ENCODE peak calls at places on chromosomes 3 and 15, in five cellular contexts. One of them, this sample, is unnamed.

GRCh38 chr15:77838061-77838460 is 205.3 kb upstream of the LINGO1 start:
- DNase-seq in upper lobe of right lung: peak
- DNase-seq in WERI-Rb-1: no peak
- DNase-seq in ascending aorta: no peak
- DNase-seq in mucosa of descending colon: no peak
- DNase-seq in this sample: no peak

GRCh38 chr15:43975750-43976149 is 148.9 kb downstream of the WDR76 start:
- DNase-seq in mucosa of descending colon: no peak
- DNase-seq in upper lobe of right lung: no peak
- DNase-seq in WERI-Rb-1: no peak
- DNase-seq in ascending aorta: no peak
- DNase-seq in this sample: no peak

GRCh38 chr15:72758195-72758594 is 25.4 kb downstream of the ADPGK start:
- DNase-seq in mucosa of descending colon: no peak
- DNase-seq in upper lobe of right lung: no peak
- DNase-seq in ascending aorta: no peak
- DNase-seq in WERI-Rb-1: no peak
- DNase-seq in this sample: no peak

GRCh38 chr3:16364323-16364722 is 99.3 kb downstream of the OXNAD1 start:
- DNase-seq in ascending aorta: no peak
- DNase-seq in mucosa of descending colon: no peak
- DNase-seq in upper lobe of right lung: no peak
- DNase-seq in WERI-Rb-1: no peak
- DNase-seq in this sample: no peak

GRCh38 chr3:15531346-15531745 is 9.8 kb upstream of the COLQ start:
- DNase-seq in upper lobe of right lung: no peak
- DNase-seq in WERI-Rb-1: no peak
- DNase-seq in mucosa of descending colon: no peak
- DNase-seq in ascending aorta: no peak
- DNase-seq in this sample: no peak

GRCh38 chr3:23041918-23042696 is 161.0 kb upstream of the UBE2E2 start:
- DNase-seq in WERI-Rb-1: no peak
- DNase-seq in ascending aorta: no peak
- DNase-seq in mucosa of descending colon: no peak
- DNase-seq in upper lobe of right lung: no peak
- DNase-seq in this sample: no peak

GRCh38 chr15:101491739-101492640 is 2.5 kb upstream of the PCSK6 start:
- DNase-seq in WERI-Rb-1: no peak
- DNase-seq in mucosa of descending colon: no peak
- DNase-seq in upper lobe of right lung: no peak
- DNase-seq in ascending aorta: no peak
- DNase-seq in this sample: no peak

GRCh38 chr15:57118013-57118799 is 199.8 kb downstream of the TCF12 start:
- DNase-seq in mucosa of descending colon: no peak
- DNase-seq in upper lobe of right lung: no peak
- DNase-seq in ascending aorta: no peak
- DNase-seq in WERI-Rb-1: no peak
- DNase-seq in this sample: no peak

GRCh38 chr3:44642337-44642736 is 6.2 kb upstream of the ZNF35 start:
- DNase-seq in upper lobe of right lung: no peak
- DNase-seq in ascending aorta: no peak
- DNase-seq in WERI-Rb-1: no peak
- DNase-seq in mucosa of descending colon: no peak
- DNase-seq in this sample: no peak

GRCh38 chr15:88987951-88988671 is 74.9 kb upstream of the MFGE8 start:
- DNase-seq in mucosa of descending colon: no peak
- DNase-seq in upper lobe of right lung: no peak
- DNase-seq in WERI-Rb-1: no peak
- DNase-seq in ascending aorta: no peak
- DNase-seq in this sample: no peak

GRCh38 chr3:120092444-120092843 is 1.8 kb downstream of the GSK3B start:
- DNase-seq in mucosa of descending colon: no peak
- DNase-seq in ascending aorta: no peak
- DNase-seq in upper lobe of right lung: no peak
- DNase-seq in WERI-Rb-1: no peak
- DNase-seq in this sample: no peak

GRCh38 chr3:1082024-1082633 is 10.7 kb upstream of the CNTN6 start:
- DNase-seq in ascending aorta: no peak
- DNase-seq in upper lobe of right lung: no peak
- DNase-seq in WERI-Rb-1: peak
- DNase-seq in mucosa of descending colon: no peak
- DNase-seq in this sample: peak

GRCh38 chr3:169945313-169945712 is 21.3 kb upstream of the SEC62 start:
- DNase-seq in mucosa of descending colon: peak
- DNase-seq in WERI-Rb-1: no peak
- DNase-seq in upper lobe of right lung: no peak
- DNase-seq in ascending aorta: peak
- DNase-seq in this sample: no peak

GRCh38 chr15:55791576-55792400 is 48.8 kb upstream of the PRTG start:
- DNase-seq in WERI-Rb-1: no peak
- DNase-seq in upper lobe of right lung: peak
- DNase-seq in ascending aorta: no peak
- DNase-seq in mucosa of descending colon: no peak
- DNase-seq in this sample: no peak

GRCh38 chr3:37386627-37387230 is 212.3 kb upstream of the LRRFIP2 start:
- DNase-seq in upper lobe of right lung: no peak
- DNase-seq in WERI-Rb-1: no peak
- DNase-seq in mucosa of descending colon: no peak
- DNase-seq in ascending aorta: no peak
- DNase-seq in this sample: no peak

GRCh38 chr3:27311400-27311799 is 57.8 kb downstream of the NEK10 start:
- DNase-seq in upper lobe of right lung: no peak
- DNase-seq in WERI-Rb-1: no peak
- DNase-seq in ascending aorta: no peak
- DNase-seq in mucosa of descending colon: no peak
- DNase-seq in this sample: no peak

GRCh38 chr15:77905301-77905920 is 172.1 kb downstream of the TBC1D2B start:
- DNase-seq in upper lobe of right lung: peak
- DNase-seq in WERI-Rb-1: no peak
- DNase-seq in ascending aorta: no peak
- DNase-seq in mucosa of descending colon: no peak
- DNase-seq in this sample: no peak

GRCh38 chr3:186411994-186412393 is 50.0 kb upstream of the DGKG start:
- DNase-seq in mucosa of descending colon: no peak
- DNase-seq in WERI-Rb-1: no peak
- DNase-seq in ascending aorta: no peak
- DNase-seq in upper lobe of right lung: no peak
- DNase-seq in this sample: no peak

GRCh38 chr3:182241777-182242556 is 530.2 kb downstream of the SOX2 start:
- DNase-seq in ascending aorta: no peak
- DNase-seq in WERI-Rb-1: no peak
- DNase-seq in mucosa of descending colon: no peak
- DNase-seq in upper lobe of right lung: no peak
- DNase-seq in this sample: no peak

GRCh38 chr3:15017191-15017590 is 47.9 kb downstream of the MRPS25 start:
- DNase-seq in mucosa of descending colon: no peak
- DNase-seq in WERI-Rb-1: no peak
- DNase-seq in ascending aorta: no peak
- DNase-seq in upper lobe of right lung: no peak
- DNase-seq in this sample: no peak

GRCh38 chr15:71800835-71801745 is 9.3 kb upstream of the NR2E3 start:
- DNase-seq in mucosa of descending colon: no peak
- DNase-seq in ascending aorta: no peak
- DNase-seq in upper lobe of right lung: no peak
- DNase-seq in WERI-Rb-1: peak
- DNase-seq in this sample: no peak

GRCh38 chr3:101229681-101230080 is 90.7 kb downstream of the IMPG2 start:
- DNase-seq in upper lobe of right lung: no peak
- DNase-seq in mucosa of descending colon: no peak
- DNase-seq in WERI-Rb-1: no peak
- DNase-seq in ascending aorta: no peak
- DNase-seq in this sample: no peak

GRCh38 chr3:71944482-71944881 is 159.5 kb upstream of the PROK2 start:
- DNase-seq in mucosa of descending colon: no peak
- DNase-seq in WERI-Rb-1: no peak
- DNase-seq in ascending aorta: no peak
- DNase-seq in upper lobe of right lung: no peak
- DNase-seq in this sample: no peak

GRCh38 chr3:81602781-81603180 is 158.7 kb downstream of the GBE1 start:
- DNase-seq in WERI-Rb-1: no peak
- DNase-seq in mucosa of descending colon: no peak
- DNase-seq in upper lobe of right lung: no peak
- DNase-seq in ascending aorta: no peak
- DNase-seq in this sample: no peak

GRCh38 chr3:31777092-31777491 is 204.0 kb downstream of the OSBPL10 start:
- DNase-seq in ascending aorta: no peak
- DNase-seq in upper lobe of right lung: no peak
- DNase-seq in WERI-Rb-1: no peak
- DNase-seq in mucosa of descending colon: no peak
- DNase-seq in this sample: no peak

GRCh38 chr3:115766587-115767492 is 143.5 kb downstream of the GAP43 start:
- DNase-seq in mucosa of descending colon: no peak
- DNase-seq in upper lobe of right lung: no peak
- DNase-seq in ascending aorta: no peak
- DNase-seq in WERI-Rb-1: no peak
- DNase-seq in this sample: no peak

GRCh38 chr3:76040946-76041345 is 255.6 kb upstream of the ZNF717 start:
- DNase-seq in ascending aorta: no peak
- DNase-seq in WERI-Rb-1: no peak
- DNase-seq in upper lobe of right lung: no peak
- DNase-seq in mucosa of descending colon: no peak
- DNase-seq in this sample: no peak

GRCh38 chr15:76204558-76204845 is 106.8 kb downstream of the ETFA start:
- DNase-seq in upper lobe of right lung: no peak
- DNase-seq in ascending aorta: no peak
- DNase-seq in mucosa of descending colon: no peak
- DNase-seq in WERI-Rb-1: no peak
- DNase-seq in this sample: no peak

GRCh38 chr15:89016549-89017041 is 71.7 kb upstream of the ABHD2 start:
- DNase-seq in upper lobe of right lung: peak
- DNase-seq in mucosa of descending colon: no peak
- DNase-seq in ascending aorta: peak
- DNase-seq in WERI-Rb-1: no peak
- DNase-seq in this sample: no peak

GRCh38 chr3:6220361-6220957 is 640.5 kb upstream of the GRM7 start:
- DNase-seq in ascending aorta: no peak
- DNase-seq in upper lobe of right lung: no peak
- DNase-seq in WERI-Rb-1: no peak
- DNase-seq in mucosa of descending colon: no peak
- DNase-seq in this sample: no peak

GRCh38 chr3:195129644-195130492 is 141.1 kb downstream of the XXYLT1 start:
- DNase-seq in WERI-Rb-1: no peak
- DNase-seq in mucosa of descending colon: no peak
- DNase-seq in ascending aorta: no peak
- DNase-seq in upper lobe of right lung: no peak
- DNase-seq in this sample: no peak

GRCh38 chr3:106943071-106943470 is 434.2 kb upstream of the CCDC54 start:
- DNase-seq in mucosa of descending colon: no peak
- DNase-seq in ascending aorta: no peak
- DNase-seq in upper lobe of right lung: no peak
- DNase-seq in WERI-Rb-1: no peak
- DNase-seq in this sample: no peak

GRCh38 chr15:52445553-52445952 is 83.1 kb downstream of the MYO5A start:
- DNase-seq in upper lobe of right lung: no peak
- DNase-seq in ascending aorta: no peak
- DNase-seq in WERI-Rb-1: no peak
- DNase-seq in mucosa of descending colon: no peak
- DNase-seq in this sample: no peak

GRCh38 chr15:75107905-75108838 is 84.8 kb downstream of the PPCDC start:
- DNase-seq in ascending aorta: no peak
- DNase-seq in mucosa of descending colon: peak
- DNase-seq in WERI-Rb-1: no peak
- DNase-seq in upper lobe of right lung: no peak
- DNase-seq in this sample: no peak
- H3K4me3 ChIP-seq in ascending aorta: no peak
- H3K4me3 ChIP-seq in mucosa of descending colon: no peak
- H3K4me3 ChIP-seq in WERI-Rb-1: no peak
- H3K4me3 ChIP-seq in upper lobe of right lung: no peak
- H3K4me3 ChIP-seq in this sample: no peak

DNA sequence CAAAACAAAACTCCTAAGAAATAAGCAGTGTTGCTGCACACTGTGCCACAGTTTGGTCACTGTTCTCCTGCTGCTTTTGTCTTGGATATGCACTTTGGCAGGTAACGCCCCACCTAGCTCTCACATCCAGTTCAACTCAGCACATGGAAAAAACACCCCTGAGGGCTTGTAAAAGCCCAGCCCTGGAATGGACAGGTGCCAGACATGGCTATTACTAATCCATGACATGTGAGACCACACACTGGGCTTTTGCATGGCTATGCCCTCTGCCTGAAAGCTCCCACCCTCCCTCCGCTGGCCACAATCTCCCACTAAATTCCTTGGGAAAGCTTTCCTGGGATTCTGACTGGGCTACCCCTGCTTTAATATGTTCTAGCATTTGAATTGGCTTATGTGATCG is 24.7 kb upstream of the ZBED2 start:
- DNase-seq in mucosa of descending colon: no peak
- DNase-seq in ascending aorta: no peak
- DNase-seq in WERI-Rb-1: no peak
- DNase-seq in upper lobe of right lung: no peak
- DNase-seq in this sample: no peak
- H3K4me3 ChIP-seq in mucosa of descending colon: no peak
- H3K4me3 ChIP-seq in ascending aorta: no peak
- H3K4me3 ChIP-seq in WERI-Rb-1: no peak
- H3K4me3 ChIP-seq in upper lobe of right lung: no peak
- H3K4me3 ChIP-seq in this sample: no peak

DNA sequence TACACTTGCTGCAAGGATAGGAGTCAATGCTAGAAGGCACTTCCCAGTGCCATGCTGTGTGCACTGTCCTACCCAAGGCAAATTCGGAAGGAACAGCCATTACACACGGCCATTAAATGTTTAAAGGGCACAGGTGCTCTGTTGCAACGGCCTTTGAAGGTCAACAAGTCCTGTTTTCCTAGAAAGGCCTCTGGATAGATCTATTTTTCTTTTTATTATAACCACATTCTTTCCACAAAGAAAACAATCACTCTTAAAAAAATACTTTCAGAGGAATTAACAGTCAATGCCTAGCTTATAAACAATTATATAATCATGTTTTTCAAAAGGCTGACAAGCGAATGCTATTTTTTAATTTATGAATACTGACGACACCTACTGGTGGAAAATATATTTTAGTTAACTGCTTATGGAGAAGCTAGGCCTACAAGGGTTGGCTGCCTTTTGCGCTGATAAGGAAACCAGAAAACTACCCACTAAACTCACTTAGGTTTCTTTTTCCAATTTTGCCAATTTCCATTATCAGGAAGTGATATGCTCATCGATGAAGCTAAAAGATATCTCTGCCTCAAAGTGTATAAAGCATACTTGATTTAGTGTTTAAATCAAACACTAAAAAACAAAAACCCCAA is 2.4 kb downstream of the ARHGEF3 start:
- DNase-seq in upper lobe of right lung: no peak
- DNase-seq in WERI-Rb-1: no peak
- DNase-seq in ascending aorta: no peak
- DNase-seq in mucosa of descending colon: no peak
- DNase-seq in this sample: no peak
- H3K4me3 ChIP-seq in upper lobe of right lung: peak
- H3K4me3 ChIP-seq in WERI-Rb-1: no peak
- H3K4me3 ChIP-seq in ascending aorta: peak
- H3K4me3 ChIP-seq in mucosa of descending colon: no peak
- H3K4me3 ChIP-seq in this sample: peak

DNA sequence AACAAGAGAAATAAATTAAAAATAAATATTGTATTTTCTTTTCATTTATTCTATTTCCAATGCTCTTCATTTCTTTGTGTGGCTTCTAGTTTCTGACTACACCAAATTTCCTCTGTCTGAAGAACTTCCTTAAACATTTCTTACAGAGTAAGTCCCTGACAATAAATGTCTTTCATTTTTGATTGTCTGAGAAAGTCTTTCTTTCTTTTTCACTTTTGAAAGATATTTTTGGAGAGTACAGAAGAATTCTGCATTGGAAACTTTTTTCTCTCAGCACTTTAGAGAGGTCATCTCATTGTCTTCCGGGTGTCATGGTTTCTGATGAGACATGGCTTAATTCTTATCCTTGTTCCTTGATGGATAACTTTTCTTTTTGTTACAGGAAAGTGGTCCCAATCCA is 119.6 kb downstream of the MOBP start:
- DNase-seq in WERI-Rb-1: no peak
- DNase-seq in ascending aorta: no peak
- DNase-seq in mucosa of descending colon: no peak
- DNase-seq in upper lobe of right lung: no peak
- DNase-seq in this sample: no peak
- H3K4me3 ChIP-seq in WERI-Rb-1: no peak
- H3K4me3 ChIP-seq in ascending aorta: no peak
- H3K4me3 ChIP-seq in mucosa of descending colon: no peak
- H3K4me3 ChIP-seq in upper lobe of right lung: no peak
- H3K4me3 ChIP-seq in this sample: no peak